ENCODE peak calls at places on chromosomes 12 and 14, in eight cellular contexts. Q, V, X, O, K, Z, E and L are unnamed samples.

GRCh38 chr12:90627180-90627896 is 327.6 kb downstream of the CCER1 start:
- DNase-seq in Q (no peak), V (no peak), X (peak), O (no peak), K (no peak), Z (no peak), E (no peak), L (no peak)

GRCh38 chr12:84131076-84131475 is 781.5 kb downstream of the SLC6A15 start:
- DNase-seq in Q (no peak), V (no peak), X (peak), O (no peak), K (no peak), Z (no peak), E (no peak), L (no peak)

GRCh38 chr14:100582496-100583165 is 4.6 kb downstream of the BEGAIN start:
- DNase-seq in Q (no peak), V (no peak), X (no peak), O (no peak), K (no peak), Z (no peak), E (no peak), L (no peak)

GRCh38 chr14:59347511-59347900 is 117.7 kb downstream of the GPR135 start:
- DNase-seq in Q (no peak), V (no peak), X (no peak), O (no peak), K (no peak), Z (no peak), E (no peak), L (no peak)

GRCh38 chr12:25781223-25781622 is 177.3 kb upstream of the RASSF8 start:
- DNase-seq in Q (no peak), V (no peak), X (no peak), O (no peak), K (no peak), Z (no peak), E (no peak), L (no peak)

GRCh38 chr14:95439881-95440280 is 76.6 kb downstream of the SYNE3 start:
- DNase-seq in Q (no peak), V (no peak), X (no peak), O (no peak), K (no peak), Z (no peak), E (no peak), L (no peak)

GRCh38 chr12:57243521-57244305 is 7.3 kb downstream of the STAC3 start:
- DNase-seq in Q (peak), V (peak), X (peak), O (peak), K (peak), Z (no peak), E (peak), L (no peak)

GRCh38 chr12:39752482-39753147 is 133.0 kb upstream of the ABCD2 start:
- DNase-seq in Q (no peak), V (no peak), X (no peak), O (no peak), K (no peak), Z (no peak), E (no peak), L (no peak)

GRCh38 chr12:113867258-113867657 is 98.9 kb downstream of the RBM19 start:
- DNase-seq in Q (no peak), V (peak), X (peak), O (no peak), K (peak), Z (no peak), E (no peak), L (no peak)

GRCh38 chr12:103820881-103821489 is 20.0 kb downstream of the NT5DC3 start:
- DNase-seq in Q (no peak), V (no peak), X (no peak), O (no peak), K (no peak), Z (no peak), E (no peak), L (no peak)

GRCh38 chr14:101715209-101716076 is 46.1 kb upstream of the PPP2R5C start:
- DNase-seq in Q (peak), V (no peak), X (no peak), O (no peak), K (no peak), Z (no peak), E (no peak), L (no peak)

GRCh38 chr12:111598637-111599458 is at the start of gene ATXN2:
- DNase-seq in Q (peak), V (no peak), X (no peak), O (peak), K (peak), Z (no peak), E (peak), L (no peak)

GRCh38 chr12:4579305-4580097 is 17.5 kb downstream of the DYRK4 start:
- DNase-seq in Q (no peak), V (no peak), X (peak), O (peak), K (peak), Z (no peak), E (no peak), L (no peak)

GRCh38 chr12:21776242-21776641 is 1.7 kb upstream of the KCNJ8 start:
- DNase-seq in Q (no peak), V (no peak), X (no peak), O (no peak), K (no peak), Z (no peak), E (no peak), L (no peak)

GRCh38 chr12:106866426-106867080 is 89.2 kb upstream of the TMEM263 start:
- DNase-seq in Q (no peak), V (no peak), X (no peak), O (no peak), K (no peak), Z (no peak), E (no peak), L (no peak)

GRCh38 chr12:3315201-3315661 is 175.8 kb upstream of the PRMT8 start:
- DNase-seq in Q (peak), V (no peak), X (peak), O (peak), K (no peak), Z (no peak), E (no peak), L (no peak)

GRCh38 chr12:132452596-132453350 is 37.2 kb upstream of the FBRSL1 start:
- DNase-seq in Q (no peak), V (no peak), X (no peak), O (no peak), K (no peak), Z (no peak), E (no peak), L (no peak)

GRCh38 chr14:93510030-93510429 is 79.3 kb downstream of the UNC79 start:
- DNase-seq in Q (no peak), V (no peak), X (no peak), O (no peak), K (no peak), Z (no peak), E (no peak), L (no peak)

GRCh38 chr12:14880890-14881453 is 4.7 kb downstream of the MGP start:
- DNase-seq in Q (no peak), V (no peak), X (no peak), O (no peak), K (no peak), Z (no peak), E (no peak), L (no peak)

GRCh38 chr12:123713398-123714301 is 1.5 kb downstream of the ATP6V0A2 start:
- DNase-seq in Q (peak), V (no peak), X (peak), O (no peak), K (no peak), Z (no peak), E (no peak), L (no peak)

GRCh38 chr12:4380332-4380731 is 820 bp upstream of the FGF23 start:
- DNase-seq in Q (no peak), V (peak), X (no peak), O (no peak), K (no peak), Z (no peak), E (no peak), L (no peak)

GRCh38 chr14:53714495-53715389 is 241.9 kb downstream of the BMP4 start:
- DNase-seq in Q (no peak), V (no peak), X (no peak), O (no peak), K (no peak), Z (no peak), E (no peak), L (no peak)

GRCh38 chr12:2999265-2999841 is 40.2 kb downstream of the TEAD4 start:
- DNase-seq in Q (no peak), V (peak), X (no peak), O (no peak), K (no peak), Z (no peak), E (peak), L (no peak)

GRCh38 chr12:57385586-57385985 is 45.3 kb downstream of the R3HDM2 start:
- DNase-seq in Q (no peak), V (no peak), X (no peak), O (no peak), K (no peak), Z (no peak), E (no peak), L (no peak)

GRCh38 chr12:114944736-114945135 is 260.8 kb upstream of the TBX3 start:
- DNase-seq in Q (no peak), V (no peak), X (no peak), O (no peak), K (no peak), Z (no peak), E (no peak), L (no peak)

GRCh38 chr14:60151715-60152114 is 13.5 kb downstream of the DHRS7 start:
- DNase-seq in Q (peak), V (no peak), X (peak), O (peak), K (peak), Z (no peak), E (peak), L (peak)

GRCh38 chr14:75088566-75089373 is 19.3 kb downstream of the ZC2HC1C start:
- DNase-seq in Q (peak), V (peak), X (peak), O (no peak), K (peak), Z (no peak), E (no peak), L (no peak)

GRCh38 chr12:118925407-118926202 is 55.7 kb upstream of the SRRM4 start:
- DNase-seq in Q (no peak), V (no peak), X (no peak), O (no peak), K (no peak), Z (no peak), E (no peak), L (no peak)

GRCh38 chr12:118922405-118922804 is 58.9 kb upstream of the SRRM4 start:
- DNase-seq in Q (no peak), V (peak), X (no peak), O (no peak), K (no peak), Z (no peak), E (no peak), L (no peak)
- TF ChIP-seq POLR2A in Q (no peak), V (no peak), X (no peak), O (no peak), K (no peak), Z (no peak), E (no peak), L (no peak)

DNA sequence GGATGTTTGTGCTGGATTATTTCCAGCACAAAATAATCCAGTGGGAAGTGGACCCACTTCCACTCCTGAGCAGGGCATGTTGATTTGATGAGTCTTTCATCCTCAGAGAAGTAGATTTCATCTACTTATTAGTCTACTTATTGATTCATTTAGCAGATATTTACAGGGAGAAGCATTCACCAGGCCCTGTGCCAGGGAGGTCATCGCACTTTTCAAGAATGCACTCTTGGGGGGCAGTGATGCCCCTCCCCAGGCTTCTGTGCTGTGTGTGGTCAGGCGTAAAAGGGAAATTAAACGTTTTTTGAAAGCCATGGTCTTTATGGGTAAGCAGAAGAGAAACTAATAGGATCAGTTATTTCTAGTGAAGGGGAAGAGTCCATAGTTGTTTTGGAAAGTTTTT is 610.7 kb upstream of the TMEM132C start:
- DNase-seq in Q (no peak), V (no peak), X (no peak), O (no peak), K (no peak), Z (no peak), E (no peak), L (no peak)
- H3K27ac ChIP-seq in Q (no peak), V (no peak), X (no peak), O (no peak), K (no peak), Z (no peak), E (no peak), L (no peak)

GRCh38 chr14:104980601-104981531 is 2.7 kb upstream of the AHNAK2 start:
- DNase-seq in Q (no peak), V (no peak), X (no peak), O (no peak), K (no peak), Z (no peak), E (peak), L (no peak)

GRCh38 chr14:104984056-104984894 is 1.3 kb upstream of the CLBA1 start:
- DNase-seq in Q (no peak), V (no peak), X (no peak), O (no peak), K (no peak), Z (no peak), E (no peak), L (no peak)

GRCh38 chr14:104981699-104982541 is 3.7 kb upstream of the CLBA1 start:
- DNase-seq in Q (no peak), V (no peak), X (no peak), O (no peak), K (no peak), Z (no peak), E (peak), L (no peak)

GRCh38 chr14:104983231-104983721 is 2.3 kb upstream of the CLBA1 start:
- DNase-seq in Q (no peak), V (no peak), X (no peak), O (no peak), K (no peak), Z (no peak), E (peak), L (no peak)

DNA sequence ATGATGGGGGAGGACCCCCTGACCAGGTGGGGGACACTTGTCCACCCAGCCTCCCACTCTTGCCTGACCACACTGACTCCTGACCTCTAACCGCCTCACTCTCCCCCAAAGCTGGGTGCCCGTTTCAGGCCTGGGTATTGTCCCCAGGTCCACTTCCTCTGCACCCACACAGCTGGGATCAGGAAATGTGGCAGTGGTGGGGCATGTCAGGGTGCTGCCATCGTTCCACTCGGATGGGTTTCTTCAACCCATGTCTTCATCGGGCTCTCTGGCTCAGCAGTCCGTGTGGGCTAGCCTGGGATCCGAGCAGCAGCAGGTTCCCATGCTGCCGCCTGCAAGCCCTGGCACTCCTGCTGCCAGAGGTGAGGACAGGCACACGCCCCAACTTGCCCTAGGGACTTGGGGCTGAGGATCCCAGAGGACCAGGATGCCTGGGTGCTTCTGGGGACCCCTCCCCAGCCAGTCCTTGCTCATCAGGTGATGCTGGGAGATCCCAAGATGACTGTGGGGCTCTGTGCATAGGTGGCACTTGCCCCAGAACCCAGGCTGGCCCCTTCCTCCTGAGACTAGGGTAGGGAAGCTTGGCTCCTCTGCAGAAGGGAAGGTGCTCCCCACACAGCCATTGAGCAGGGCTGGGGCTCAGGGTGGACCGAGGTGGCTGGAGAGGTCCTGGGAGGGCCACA is 2.9 kb upstream of the CLBA1 start:
- DNase-seq in Q (no peak), V (no peak), X (no peak), O (no peak), K (no peak), Z (no peak), E (peak), L (no peak)
- TF ChIP-seq POLR2A in Q (no peak), V (no peak), X (no peak), O (no peak), K (no peak), Z (no peak), E (no peak), L (no peak)

GRCh38 chr14:54783660-54784015 is 119.0 kb downstream of the GCH1 start:
- DNase-seq in Q (no peak), V (no peak), X (no peak), O (no peak), K (no peak), Z (no peak), E (no peak), L (no peak)
- H3K27ac ChIP-seq in Q (no peak), V (no peak), X (no peak), O (peak), K (no peak), Z (no peak), E (no peak), L (no peak)

DNA sequence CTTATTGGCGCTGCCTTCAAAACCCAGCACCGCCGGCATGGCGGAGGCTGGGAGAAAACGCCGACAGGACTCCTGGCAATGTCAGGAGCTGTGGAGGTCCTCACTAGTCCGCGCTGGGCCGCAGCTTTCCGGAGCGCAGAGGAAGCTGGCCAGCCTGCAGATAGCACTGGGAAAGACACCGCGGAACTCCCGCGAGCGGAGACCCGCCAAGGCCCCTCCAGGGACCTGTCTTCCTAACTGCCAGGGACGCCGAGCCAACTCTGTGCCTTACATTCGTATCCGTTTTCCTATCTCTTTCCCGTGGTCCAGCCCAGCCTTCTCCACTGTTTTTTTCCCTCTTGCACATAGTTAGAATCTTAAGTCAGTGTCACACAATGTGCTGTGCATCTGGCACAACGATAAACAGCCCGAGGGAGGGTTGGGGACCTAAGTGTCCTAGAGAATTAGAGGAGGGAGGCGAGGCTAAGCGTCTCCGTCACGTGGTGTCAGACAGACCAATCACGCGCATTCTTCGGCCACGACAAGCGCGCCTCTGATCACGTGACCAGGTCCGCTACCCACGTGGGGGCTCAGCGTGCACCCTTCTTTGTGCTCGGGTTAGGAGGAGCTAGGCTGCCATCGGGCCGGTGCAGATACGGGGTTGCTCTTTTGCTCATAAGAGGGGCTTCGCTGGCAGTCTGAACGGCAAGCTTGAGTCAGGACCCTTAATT is at the start of the genes APEX1 and OSGEP:
- DNase-seq in Q (peak), V (peak), X (peak), O (peak), K (peak), Z (peak), E (peak), L (peak)
- TF ChIP-seq POLR2A in Q (no peak), V (peak), X (peak), O (peak), K (peak), Z (peak), E (no peak), L (peak)

GRCh38 chr12:124832856-124833255 is 30.8 kb downstream of the SCARB1 start:
- DNase-seq in Q (no peak), V (no peak), X (no peak), O (no peak), K (no peak), Z (no peak), E (no peak), L (no peak)

GRCh38 chr12:124833693-124834122 is 30.0 kb downstream of the SCARB1 start:
- DNase-seq in Q (no peak), V (peak), X (no peak), O (peak), K (no peak), Z (no peak), E (no peak), L (no peak)

GRCh38 chr12:124836759-124837158 is 26.9 kb downstream of the SCARB1 start:
- DNase-seq in Q (no peak), V (no peak), X (no peak), O (no peak), K (no peak), Z (no peak), E (no peak), L (no peak)

GRCh38 chr12:124835652-124836410 is 27.8 kb downstream of the SCARB1 start:
- DNase-seq in Q (no peak), V (no peak), X (no peak), O (peak), K (no peak), Z (no peak), E (no peak), L (no peak)

DNA sequence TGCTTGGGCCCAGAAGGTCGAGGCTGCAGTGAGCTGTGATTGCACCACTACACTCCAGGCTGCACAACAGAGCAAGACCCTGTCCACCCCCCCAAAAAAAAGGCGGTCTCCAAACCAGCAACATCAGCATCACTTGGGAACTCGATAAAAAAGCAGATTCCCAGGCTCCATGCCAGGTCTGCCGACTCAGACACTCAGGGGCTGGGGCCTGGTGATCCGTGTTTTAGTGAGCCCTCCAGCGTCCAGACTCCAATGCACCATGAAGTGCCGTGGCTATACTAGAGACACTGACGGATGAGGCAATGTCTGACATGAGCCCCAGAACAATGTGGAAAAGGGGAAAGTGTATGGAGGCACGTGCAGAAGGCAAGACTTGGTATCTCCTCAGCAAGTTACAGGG is 28.8 kb downstream of the SCARB1 start:
- DNase-seq in Q (no peak), V (no peak), X (no peak), O (peak), K (no peak), Z (no peak), E (no peak), L (no peak)
- H3K27ac ChIP-seq in Q (no peak), V (no peak), X (no peak), O (peak), K (no peak), Z (no peak), E (no peak), L (no peak)